ENCODE peak calls at places on chromosomes 5 and 9, in six cellular contexts. One of them, this sample, is unnamed.

GRCh38 chr9:135504262-135505229 is 4.1 kb downstream of the MRPS2 start:
- DNase-seq in adrenal gland: peak
- DNase-seq in PC-3: peak
- DNase-seq in SJSA1: peak
- DNase-seq in substantia nigra: no peak
- DNase-seq in left ventricle myocardium inferior: peak
- DNase-seq in this sample: peak

GRCh38 chr5:96946381-96946780 is 10.5 kb downstream of the LNPEP start:
- DNase-seq in adrenal gland: no peak
- DNase-seq in PC-3: no peak
- DNase-seq in SJSA1: no peak
- DNase-seq in substantia nigra: no peak
- DNase-seq in left ventricle myocardium inferior: no peak
- DNase-seq in this sample: no peak

GRCh38 chr5:124289641-124290201 is 456.7 kb downstream of the ZNF608 start:
- DNase-seq in adrenal gland: no peak
- DNase-seq in PC-3: no peak
- DNase-seq in SJSA1: no peak
- DNase-seq in substantia nigra: peak
- DNase-seq in left ventricle myocardium inferior: no peak
- DNase-seq in this sample: no peak

GRCh38 chr5:105587963-105588662 is 2025.5 kb upstream of the NUDT12 start:
- DNase-seq in adrenal gland: no peak
- DNase-seq in PC-3: peak
- DNase-seq in SJSA1: no peak
- DNase-seq in substantia nigra: no peak
- DNase-seq in left ventricle myocardium inferior: no peak
- DNase-seq in this sample: no peak

GRCh38 chr9:22693151-22693550 is 246.5 kb downstream of the DMRTA1 start:
- DNase-seq in adrenal gland: no peak
- DNase-seq in PC-3: peak
- DNase-seq in SJSA1: no peak
- DNase-seq in substantia nigra: no peak
- DNase-seq in left ventricle myocardium inferior: no peak
- DNase-seq in this sample: no peak

GRCh38 chr9:93287189-93287552 is 103.2 kb downstream of the WNK2 start:
- DNase-seq in adrenal gland: no peak
- DNase-seq in PC-3: no peak
- DNase-seq in SJSA1: no peak
- DNase-seq in substantia nigra: no peak
- DNase-seq in left ventricle myocardium inferior: no peak
- DNase-seq in this sample: no peak

GRCh38 chr9:4640027-4640426 is 22.1 kb upstream of the PLPP6 start:
- DNase-seq in adrenal gland: peak
- DNase-seq in PC-3: peak
- DNase-seq in SJSA1: peak
- DNase-seq in substantia nigra: no peak
- DNase-seq in left ventricle myocardium inferior: no peak
- DNase-seq in this sample: peak

GRCh38 chr9:70285246-70285645 is 26.5 kb downstream of the SMC5 start:
- DNase-seq in adrenal gland: peak
- DNase-seq in PC-3: no peak
- DNase-seq in SJSA1: no peak
- DNase-seq in substantia nigra: no peak
- DNase-seq in left ventricle myocardium inferior: no peak
- DNase-seq in this sample: no peak

GRCh38 chr5:135128361-135128760 is 94.3 kb upstream of the PITX1 start:
- DNase-seq in adrenal gland: no peak
- DNase-seq in PC-3: no peak
- DNase-seq in SJSA1: no peak
- DNase-seq in substantia nigra: no peak
- DNase-seq in left ventricle myocardium inferior: no peak
- DNase-seq in this sample: no peak

GRCh38 chr5:56207537-56207936 is 25.6 kb downstream of the ANKRD55 start:
- DNase-seq in adrenal gland: no peak
- DNase-seq in PC-3: peak
- DNase-seq in SJSA1: peak
- DNase-seq in substantia nigra: no peak
- DNase-seq in left ventricle myocardium inferior: no peak
- DNase-seq in this sample: no peak

GRCh38 chr5:31197183-31197582 is 3.7 kb downstream of the CDH6 start:
- DNase-seq in adrenal gland: no peak
- DNase-seq in PC-3: peak
- DNase-seq in SJSA1: no peak
- DNase-seq in substantia nigra: no peak
- DNase-seq in left ventricle myocardium inferior: no peak
- DNase-seq in this sample: no peak

GRCh38 chr5:168941901-168942300 is 359.0 kb downstream of the SLIT3 start:
- DNase-seq in adrenal gland: no peak
- DNase-seq in PC-3: no peak
- DNase-seq in SJSA1: no peak
- DNase-seq in substantia nigra: no peak
- DNase-seq in left ventricle myocardium inferior: no peak
- DNase-seq in this sample: no peak

DNA sequence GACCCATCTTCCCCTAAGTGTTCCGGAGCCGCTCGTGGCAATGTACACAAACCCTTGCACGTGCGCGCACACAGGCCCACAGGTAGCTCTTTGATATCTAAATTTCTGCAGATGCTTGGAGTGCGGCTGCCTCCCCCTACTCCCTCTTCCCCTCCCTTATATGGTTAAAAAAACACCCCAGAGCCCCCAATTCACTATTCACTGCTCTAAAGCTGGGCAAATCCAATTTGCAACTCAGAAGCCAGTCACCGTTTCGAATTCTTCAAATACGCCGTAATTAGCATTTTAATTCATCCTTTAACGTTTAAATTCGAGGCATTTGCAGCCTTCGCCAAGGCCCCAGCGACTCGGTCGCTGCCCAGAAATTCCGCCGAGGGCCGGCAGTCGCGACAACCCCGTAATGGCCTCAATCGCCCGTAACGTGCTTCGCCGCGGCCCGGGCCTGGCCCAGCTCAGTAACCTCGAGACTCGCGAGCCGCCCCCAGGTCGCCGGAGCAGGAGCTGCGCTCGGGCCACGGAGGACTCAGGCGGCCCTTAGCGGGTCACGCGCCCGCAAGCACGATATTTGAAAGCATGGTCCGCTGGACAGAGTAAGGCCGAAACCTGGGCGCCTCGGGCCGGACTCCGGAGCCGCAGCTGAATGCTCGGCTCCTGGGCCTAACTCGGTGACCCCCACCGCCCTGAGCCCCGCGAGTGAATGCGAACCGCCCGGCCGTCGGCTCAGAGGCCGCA is 1.3 kb downstream of the IRX2 start:
- DNase-seq in adrenal gland: no peak
- DNase-seq in PC-3: no peak
- DNase-seq in SJSA1: peak
- DNase-seq in substantia nigra: no peak
- DNase-seq in left ventricle myocardium inferior: no peak
- DNase-seq in this sample: no peak
- H3K27ac ChIP-seq in adrenal gland: no peak
- H3K27ac ChIP-seq in PC-3: no peak
- H3K27ac ChIP-seq in SJSA1: peak
- H3K27ac ChIP-seq in substantia nigra: no peak
- H3K27ac ChIP-seq in left ventricle myocardium inferior: no peak
- H3K27ac ChIP-seq in this sample: no peak

GRCh38 chr9:133505901-133506652 is 18.7 kb downstream of the MYMK start:
- DNase-seq in adrenal gland: peak
- DNase-seq in PC-3: no peak
- DNase-seq in SJSA1: no peak
- DNase-seq in substantia nigra: no peak
- DNase-seq in left ventricle myocardium inferior: peak
- DNase-seq in this sample: no peak
- H3K27ac ChIP-seq in adrenal gland: no peak
- H3K27ac ChIP-seq in PC-3: no peak
- H3K27ac ChIP-seq in SJSA1: no peak
- H3K27ac ChIP-seq in substantia nigra: no peak
- H3K27ac ChIP-seq in left ventricle myocardium inferior: peak
- H3K27ac ChIP-seq in this sample: no peak

GRCh38 chr5:67297802-67298532 is 101.4 kb upstream of the CD180 start:
- DNase-seq in adrenal gland: no peak
- DNase-seq in PC-3: no peak
- DNase-seq in SJSA1: no peak
- DNase-seq in substantia nigra: no peak
- DNase-seq in left ventricle myocardium inferior: no peak
- DNase-seq in this sample: no peak

GRCh38 chr5:67300321-67300720 is 103.7 kb upstream of the CD180 start:
- DNase-seq in adrenal gland: no peak
- DNase-seq in PC-3: no peak
- DNase-seq in SJSA1: no peak
- DNase-seq in substantia nigra: no peak
- DNase-seq in left ventricle myocardium inferior: no peak
- DNase-seq in this sample: no peak

GRCh38 chr5:67299317-67299716 is 102.7 kb upstream of the CD180 start:
- DNase-seq in adrenal gland: no peak
- DNase-seq in PC-3: no peak
- DNase-seq in SJSA1: no peak
- DNase-seq in substantia nigra: no peak
- DNase-seq in left ventricle myocardium inferior: no peak
- DNase-seq in this sample: no peak

GRCh38 chr5:67303356-67303755 is 106.8 kb upstream of the CD180 start:
- DNase-seq in adrenal gland: no peak
- DNase-seq in PC-3: no peak
- DNase-seq in SJSA1: peak
- DNase-seq in substantia nigra: no peak
- DNase-seq in left ventricle myocardium inferior: no peak
- DNase-seq in this sample: no peak

DNA sequence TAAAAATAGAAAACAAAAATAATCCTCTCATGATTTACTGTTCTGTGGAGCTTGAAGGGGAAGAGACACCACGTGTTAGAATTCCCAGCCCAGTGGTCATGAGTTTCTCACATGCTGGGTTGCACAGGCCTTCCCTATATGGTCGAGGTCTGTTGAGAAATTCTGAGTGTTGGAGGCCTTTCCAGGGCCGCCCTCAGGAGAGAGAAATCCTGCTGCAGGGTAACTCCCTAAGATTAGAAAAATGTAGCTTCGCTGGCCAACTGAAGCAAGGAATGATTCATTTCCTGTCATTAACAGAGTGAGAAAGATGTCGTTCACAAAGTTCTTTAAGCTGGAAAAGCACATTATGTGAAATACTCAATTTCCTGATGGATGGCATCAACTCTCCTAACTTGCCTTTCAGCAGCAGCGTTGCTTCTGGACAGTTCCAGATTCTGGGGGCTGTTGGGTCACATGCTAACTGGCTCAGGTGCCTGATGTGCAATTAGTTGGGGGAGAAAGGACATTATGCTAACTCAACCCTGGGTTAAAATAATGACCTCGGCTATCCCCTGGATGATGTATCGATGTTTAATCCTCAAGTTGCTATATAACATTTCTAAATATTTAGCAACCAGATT is 104.8 kb upstream of the CD180 start:
- DNase-seq in adrenal gland: peak
- DNase-seq in PC-3: peak
- DNase-seq in SJSA1: peak
- DNase-seq in substantia nigra: no peak
- DNase-seq in left ventricle myocardium inferior: peak
- DNase-seq in this sample: no peak
- H3K27ac ChIP-seq in adrenal gland: no peak
- H3K27ac ChIP-seq in PC-3: no peak
- H3K27ac ChIP-seq in SJSA1: peak
- H3K27ac ChIP-seq in substantia nigra: no peak
- H3K27ac ChIP-seq in left ventricle myocardium inferior: peak
- H3K27ac ChIP-seq in this sample: no peak

GRCh38 chr9:124725068-124725452 is 46.1 kb downstream of the NR6A1 start:
- DNase-seq in adrenal gland: no peak
- DNase-seq in PC-3: no peak
- DNase-seq in SJSA1: no peak
- DNase-seq in substantia nigra: no peak
- DNase-seq in left ventricle myocardium inferior: no peak
- DNase-seq in this sample: no peak
- H3K27ac ChIP-seq in adrenal gland: no peak
- H3K27ac ChIP-seq in PC-3: no peak
- H3K27ac ChIP-seq in SJSA1: no peak
- H3K27ac ChIP-seq in substantia nigra: no peak
- H3K27ac ChIP-seq in left ventricle myocardium inferior: no peak
- H3K27ac ChIP-seq in this sample: no peak

GRCh38 chr9:129405089-129405830 is 215.6 kb downstream of the C9orf50 start:
- DNase-seq in adrenal gland: no peak
- DNase-seq in PC-3: no peak
- DNase-seq in SJSA1: no peak
- DNase-seq in substantia nigra: no peak
- DNase-seq in left ventricle myocardium inferior: peak
- DNase-seq in this sample: no peak

GRCh38 chr9:129405831-129406220 is 215.1 kb downstream of the C9orf50 start:
- DNase-seq in adrenal gland: no peak
- DNase-seq in PC-3: no peak
- DNase-seq in SJSA1: no peak
- DNase-seq in substantia nigra: no peak
- DNase-seq in left ventricle myocardium inferior: peak
- DNase-seq in this sample: no peak

GRCh38 chr9:129406278-129407225 is 214.3 kb downstream of the C9orf50 start:
- DNase-seq in adrenal gland: no peak
- DNase-seq in PC-3: peak
- DNase-seq in SJSA1: no peak
- DNase-seq in substantia nigra: no peak
- DNase-seq in left ventricle myocardium inferior: peak
- DNase-seq in this sample: no peak

GRCh38 chr9:129408535-129409215 is 212.2 kb downstream of the C9orf50 start:
- DNase-seq in adrenal gland: no peak
- DNase-seq in PC-3: no peak
- DNase-seq in SJSA1: no peak
- DNase-seq in substantia nigra: peak
- DNase-seq in left ventricle myocardium inferior: peak
- DNase-seq in this sample: no peak

DNA sequence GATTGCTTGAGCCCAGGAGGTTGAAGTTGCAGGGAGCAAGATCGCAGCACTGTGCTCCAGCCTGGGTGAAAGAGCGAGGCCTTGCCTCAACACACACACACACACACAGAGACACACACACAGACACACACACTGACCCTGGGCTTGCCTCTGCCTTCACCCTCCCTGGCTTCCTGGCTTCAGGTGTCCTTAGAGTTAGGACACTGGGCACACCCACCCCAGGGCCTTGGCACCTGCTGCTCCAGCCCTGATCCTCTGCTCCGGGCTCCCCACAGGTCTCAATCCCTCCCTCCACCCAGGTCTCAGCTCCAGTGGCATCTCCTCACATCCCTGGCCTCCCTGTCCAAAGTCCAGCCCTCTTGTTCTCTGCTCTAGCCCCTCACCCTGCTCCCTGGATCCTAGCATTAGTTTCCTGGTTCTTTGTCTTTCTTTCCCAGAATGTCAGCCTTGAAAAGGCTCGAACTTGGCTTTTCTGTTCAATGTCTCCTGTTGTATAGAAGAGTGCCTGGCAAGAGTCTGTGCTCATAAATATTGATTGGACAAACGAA is 212.9 kb downstream of the C9orf50 start:
- DNase-seq in adrenal gland: no peak
- DNase-seq in PC-3: no peak
- DNase-seq in SJSA1: no peak
- DNase-seq in substantia nigra: no peak
- DNase-seq in left ventricle myocardium inferior: peak
- DNase-seq in this sample: no peak
- H3K27ac ChIP-seq in adrenal gland: no peak
- H3K27ac ChIP-seq in PC-3: no peak
- H3K27ac ChIP-seq in SJSA1: no peak
- H3K27ac ChIP-seq in substantia nigra: no peak
- H3K27ac ChIP-seq in left ventricle myocardium inferior: peak
- H3K27ac ChIP-seq in this sample: no peak

GRCh38 chr9:114803459-114803858 is 2.4 kb downstream of the TNFSF15 start:
- DNase-seq in adrenal gland: no peak
- DNase-seq in PC-3: no peak
- DNase-seq in SJSA1: no peak
- DNase-seq in substantia nigra: no peak
- DNase-seq in left ventricle myocardium inferior: peak
- DNase-seq in this sample: no peak
- H3K27ac ChIP-seq in adrenal gland: no peak
- H3K27ac ChIP-seq in PC-3: no peak
- H3K27ac ChIP-seq in SJSA1: no peak
- H3K27ac ChIP-seq in substantia nigra: no peak
- H3K27ac ChIP-seq in left ventricle myocardium inferior: no peak
- H3K27ac ChIP-seq in this sample: no peak

GRCh38 chr5:61030163-61030482 is 85.1 kb downstream of the NDUFAF2 start:
- DNase-seq in adrenal gland: no peak
- DNase-seq in PC-3: no peak
- DNase-seq in SJSA1: no peak
- DNase-seq in substantia nigra: no peak
- DNase-seq in left ventricle myocardium inferior: no peak
- DNase-seq in this sample: no peak
- H3K27ac ChIP-seq in adrenal gland: no peak
- H3K27ac ChIP-seq in PC-3: no peak
- H3K27ac ChIP-seq in SJSA1: no peak
- H3K27ac ChIP-seq in substantia nigra: no peak
- H3K27ac ChIP-seq in left ventricle myocardium inferior: peak
- H3K27ac ChIP-seq in this sample: no peak

This sample was measured in naive thymus-derived CD4-positive, alpha-beta T cell.